ENCODE peak calls at places on chromosomes 11 and 22, in seven cellular contexts. One of them, this sample, is unnamed.

GRCh38 chr11:63862923-63863322 is 24.0 kb downstream of the MARK2 start:
- DNase-seq in IMR-90: no peak
- DNase-seq in AG04450: no peak
- DNase-seq in HepG2: peak
- DNase-seq in AG09309: no peak
- DNase-seq in coronary artery: no peak
- DNase-seq in fibroblast of the aortic adventitia: no peak
- DNase-seq in this sample: peak

GRCh38 chr22:31290494-31291402 is 1.5 kb downstream of the PIK3IP1 start:
- DNase-seq in IMR-90: peak
- DNase-seq in AG04450: peak
- DNase-seq in HepG2: peak
- DNase-seq in AG09309: no peak
- DNase-seq in coronary artery: peak
- DNase-seq in fibroblast of the aortic adventitia: peak
- DNase-seq in this sample: peak

GRCh38 chr11:7098235-7098832 is 9.5 kb downstream of the RBMXL2 start:
- DNase-seq in IMR-90: peak
- DNase-seq in AG04450: no peak
- DNase-seq in HepG2: peak
- DNase-seq in AG09309: peak
- DNase-seq in coronary artery: no peak
- DNase-seq in fibroblast of the aortic adventitia: peak
- DNase-seq in this sample: peak

GRCh38 chr11:27349919-27350318 is 13.1 kb downstream of the CCDC34 start:
- DNase-seq in IMR-90: no peak
- DNase-seq in AG04450: no peak
- DNase-seq in HepG2: peak
- DNase-seq in AG09309: no peak
- DNase-seq in coronary artery: no peak
- DNase-seq in fibroblast of the aortic adventitia: no peak
- DNase-seq in this sample: no peak

GRCh38 chr22:25482868-25483639 is 81.4 kb upstream of the GRK3 start:
- DNase-seq in IMR-90: no peak
- DNase-seq in AG04450: no peak
- DNase-seq in HepG2: no peak
- DNase-seq in AG09309: no peak
- DNase-seq in coronary artery: no peak
- DNase-seq in fibroblast of the aortic adventitia: no peak
- DNase-seq in this sample: no peak

GRCh38 chr22:31896472-31896871 is 47.9 kb upstream of the YWHAH start:
- DNase-seq in IMR-90: no peak
- DNase-seq in AG04450: no peak
- DNase-seq in HepG2: no peak
- DNase-seq in AG09309: no peak
- DNase-seq in coronary artery: no peak
- DNase-seq in fibroblast of the aortic adventitia: no peak
- DNase-seq in this sample: no peak

GRCh38 chr22:31614781-31615480 is 47.1 kb downstream of the PISD start:
- DNase-seq in IMR-90: no peak
- DNase-seq in AG04450: no peak
- DNase-seq in HepG2: no peak
- DNase-seq in AG09309: no peak
- DNase-seq in coronary artery: no peak
- DNase-seq in fibroblast of the aortic adventitia: no peak
- DNase-seq in this sample: no peak

GRCh38 chr11:45078236-45079074 is 68.0 kb upstream of the PRDM11 start:
- DNase-seq in IMR-90: no peak
- DNase-seq in AG04450: no peak
- DNase-seq in HepG2: no peak
- DNase-seq in AG09309: no peak
- DNase-seq in coronary artery: no peak
- DNase-seq in fibroblast of the aortic adventitia: peak
- DNase-seq in this sample: no peak

GRCh38 chr22:46894081-46894671 is 131.7 kb downstream of the TBC1D22A start:
- DNase-seq in IMR-90: peak
- DNase-seq in AG04450: no peak
- DNase-seq in HepG2: no peak
- DNase-seq in AG09309: no peak
- DNase-seq in coronary artery: no peak
- DNase-seq in fibroblast of the aortic adventitia: no peak
- DNase-seq in this sample: no peak

GRCh38 chr11:117072517-117073218 is 25.6 kb downstream of the SIK3 start:
- DNase-seq in IMR-90: peak
- DNase-seq in AG04450: peak
- DNase-seq in HepG2: peak
- DNase-seq in AG09309: peak
- DNase-seq in coronary artery: no peak
- DNase-seq in fibroblast of the aortic adventitia: peak
- DNase-seq in this sample: peak

GRCh38 chr22:44985906-44986527 is 23.8 kb downstream of the PHF21B start:
- DNase-seq in IMR-90: no peak
- DNase-seq in AG04450: no peak
- DNase-seq in HepG2: no peak
- DNase-seq in AG09309: no peak
- DNase-seq in coronary artery: no peak
- DNase-seq in fibroblast of the aortic adventitia: no peak
- DNase-seq in this sample: no peak

GRCh38 chr11:85348945-85349344 is 278.2 kb downstream of the DLG2 start:
- DNase-seq in IMR-90: no peak
- DNase-seq in AG04450: no peak
- DNase-seq in HepG2: no peak
- DNase-seq in AG09309: no peak
- DNase-seq in coronary artery: no peak
- DNase-seq in fibroblast of the aortic adventitia: no peak
- DNase-seq in this sample: no peak

GRCh38 chr11:13781153-13781552 is 112.7 kb downstream of the FAR1 start:
- DNase-seq in IMR-90: no peak
- DNase-seq in AG04450: no peak
- DNase-seq in HepG2: peak
- DNase-seq in AG09309: no peak
- DNase-seq in coronary artery: no peak
- DNase-seq in fibroblast of the aortic adventitia: no peak
- DNase-seq in this sample: no peak

GRCh38 chr11:131867457-131868257 is 497.2 kb downstream of the NTM start:
- DNase-seq in IMR-90: peak
- DNase-seq in AG04450: peak
- DNase-seq in HepG2: peak
- DNase-seq in AG09309: peak
- DNase-seq in coronary artery: no peak
- DNase-seq in fibroblast of the aortic adventitia: peak
- DNase-seq in this sample: peak

GRCh38 chr11:99352642-99353041 is 331.9 kb downstream of the CNTN5 start:
- DNase-seq in IMR-90: no peak
- DNase-seq in AG04450: no peak
- DNase-seq in HepG2: no peak
- DNase-seq in AG09309: no peak
- DNase-seq in coronary artery: no peak
- DNase-seq in fibroblast of the aortic adventitia: no peak
- DNase-seq in this sample: no peak

DNA sequence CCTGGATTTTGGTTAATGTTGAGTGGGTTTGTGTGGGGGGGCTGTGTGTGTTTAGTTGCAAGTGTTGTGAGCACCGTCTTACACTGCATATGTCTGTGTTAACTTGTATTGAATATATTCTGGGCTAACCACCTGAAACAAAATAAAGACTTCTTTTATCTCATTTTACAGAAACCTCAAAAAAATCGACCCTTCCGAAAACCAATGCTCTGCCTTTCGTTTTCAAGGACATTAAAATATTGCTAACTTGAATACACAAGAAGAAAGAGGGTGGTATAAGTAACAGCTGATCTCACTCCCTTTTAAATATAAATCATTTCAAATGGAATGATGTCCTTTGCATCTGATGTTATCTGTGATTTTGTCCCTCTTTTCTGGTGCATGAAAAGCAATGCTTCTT is 192.3 kb upstream of the BLID start:
- DNase-seq in IMR-90: no peak
- DNase-seq in AG04450: no peak
- DNase-seq in HepG2: no peak
- DNase-seq in AG09309: no peak
- DNase-seq in coronary artery: no peak
- DNase-seq in fibroblast of the aortic adventitia: no peak
- DNase-seq in this sample: no peak
- H3K4me3 ChIP-seq in IMR-90: no peak
- H3K4me3 ChIP-seq in AG04450: no peak
- H3K4me3 ChIP-seq in HepG2: no peak
- H3K4me3 ChIP-seq in AG09309: no peak
- H3K4me3 ChIP-seq in coronary artery: no peak
- H3K4me3 ChIP-seq in fibroblast of the aortic adventitia: peak
- H3K4me3 ChIP-seq in this sample: no peak

DNA sequence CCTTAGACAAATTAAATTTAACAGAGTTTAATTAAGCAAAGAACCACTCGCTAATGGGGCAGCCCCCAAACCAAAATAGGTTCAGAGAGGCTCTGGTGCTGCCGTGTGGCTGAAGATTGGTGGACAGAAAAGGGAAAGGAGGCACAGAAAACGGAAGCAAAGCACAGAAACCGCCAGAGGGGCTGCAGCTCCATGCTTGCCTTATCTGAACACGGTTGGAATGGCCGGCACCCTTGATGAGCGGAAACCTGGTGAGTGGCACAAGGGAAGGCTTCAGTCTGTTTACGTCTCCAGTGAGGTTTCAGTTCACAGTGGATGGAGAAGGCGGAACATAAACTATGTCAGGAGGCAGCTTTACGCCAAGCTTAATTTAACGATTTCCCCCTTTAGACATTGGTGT is 5.2 kb upstream of the PRR33 start:
- DNase-seq in IMR-90: no peak
- DNase-seq in AG04450: no peak
- DNase-seq in HepG2: no peak
- DNase-seq in AG09309: no peak
- DNase-seq in coronary artery: no peak
- DNase-seq in fibroblast of the aortic adventitia: no peak
- DNase-seq in this sample: no peak
- TF ChIP-seq CTCF in IMR-90: no peak
- TF ChIP-seq CTCF in AG04450: no peak
- TF ChIP-seq CTCF in HepG2: no peak
- TF ChIP-seq CTCF in AG09309: no peak
- TF ChIP-seq CTCF in coronary artery: no peak
- TF ChIP-seq CTCF in fibroblast of the aortic adventitia: no peak
- TF ChIP-seq CTCF in this sample: no peak

DNA sequence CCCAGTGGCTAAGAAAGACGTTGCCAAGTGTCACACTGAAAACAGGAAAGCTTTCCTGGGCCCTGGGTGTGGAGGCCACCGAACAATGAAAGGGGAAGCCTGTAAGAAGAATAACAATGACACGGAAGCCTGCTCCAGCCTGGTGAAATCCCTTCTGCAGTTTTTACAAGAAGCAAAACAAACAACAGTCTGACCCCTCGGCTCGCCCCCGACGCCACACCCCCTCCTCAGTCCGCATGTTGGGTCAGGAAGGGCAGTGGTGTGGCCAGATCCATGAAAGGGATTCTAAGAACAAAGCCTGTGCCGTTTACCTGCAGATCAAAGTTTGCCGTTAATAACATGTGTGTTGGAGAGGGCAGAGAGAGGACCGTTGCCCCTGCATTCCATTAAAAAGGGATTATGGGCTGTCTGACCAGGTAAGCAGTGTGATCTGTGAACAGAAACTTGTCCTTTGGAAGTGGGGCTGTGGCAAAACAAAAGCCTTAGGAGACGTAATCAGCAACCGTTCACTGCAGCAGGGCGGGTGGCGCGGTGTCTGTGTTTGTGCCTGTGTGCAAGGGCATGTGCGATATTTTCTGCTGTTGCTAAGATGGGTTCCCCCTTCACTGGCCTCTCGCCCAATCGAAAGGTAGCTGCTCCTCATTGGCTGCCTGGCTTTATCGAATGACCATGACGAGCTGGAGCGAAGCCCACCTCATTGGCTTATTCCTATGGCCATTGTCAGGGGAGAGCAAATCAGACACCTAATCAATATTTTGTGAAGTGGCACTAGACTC is 113.8 kb upstream of the BLID start:
- DNase-seq in IMR-90: no peak
- DNase-seq in AG04450: no peak
- DNase-seq in HepG2: peak
- DNase-seq in AG09309: no peak
- DNase-seq in coronary artery: no peak
- DNase-seq in fibroblast of the aortic adventitia: no peak
- DNase-seq in this sample: no peak
- H3K4me3 ChIP-seq in IMR-90: no peak
- H3K4me3 ChIP-seq in AG04450: no peak
- H3K4me3 ChIP-seq in HepG2: peak
- H3K4me3 ChIP-seq in AG09309: no peak
- H3K4me3 ChIP-seq in coronary artery: no peak
- H3K4me3 ChIP-seq in fibroblast of the aortic adventitia: no peak
- H3K4me3 ChIP-seq in this sample: no peak

GRCh38 chr11:35712533-35712932 is 50.0 kb downstream of the TRIM44 start:
- DNase-seq in IMR-90: no peak
- DNase-seq in AG04450: no peak
- DNase-seq in HepG2: no peak
- DNase-seq in AG09309: no peak
- DNase-seq in coronary artery: no peak
- DNase-seq in fibroblast of the aortic adventitia: no peak
- DNase-seq in this sample: no peak

GRCh38 chr11:35714882-35715612 is 52.5 kb downstream of the TRIM44 start:
- DNase-seq in IMR-90: peak
- DNase-seq in AG04450: no peak
- DNase-seq in HepG2: no peak
- DNase-seq in AG09309: peak
- DNase-seq in coronary artery: no peak
- DNase-seq in fibroblast of the aortic adventitia: peak
- DNase-seq in this sample: peak

GRCh38 chr11:35709386-35709785 is 46.8 kb downstream of the TRIM44 start:
- DNase-seq in IMR-90: no peak
- DNase-seq in AG04450: no peak
- DNase-seq in HepG2: no peak
- DNase-seq in AG09309: no peak
- DNase-seq in coronary artery: no peak
- DNase-seq in fibroblast of the aortic adventitia: no peak
- DNase-seq in this sample: no peak

GRCh38 chr11:35711924-35712323 is 49.3 kb downstream of the TRIM44 start:
- DNase-seq in IMR-90: no peak
- DNase-seq in AG04450: no peak
- DNase-seq in HepG2: no peak
- DNase-seq in AG09309: no peak
- DNase-seq in coronary artery: no peak
- DNase-seq in fibroblast of the aortic adventitia: no peak
- DNase-seq in this sample: no peak

DNA sequence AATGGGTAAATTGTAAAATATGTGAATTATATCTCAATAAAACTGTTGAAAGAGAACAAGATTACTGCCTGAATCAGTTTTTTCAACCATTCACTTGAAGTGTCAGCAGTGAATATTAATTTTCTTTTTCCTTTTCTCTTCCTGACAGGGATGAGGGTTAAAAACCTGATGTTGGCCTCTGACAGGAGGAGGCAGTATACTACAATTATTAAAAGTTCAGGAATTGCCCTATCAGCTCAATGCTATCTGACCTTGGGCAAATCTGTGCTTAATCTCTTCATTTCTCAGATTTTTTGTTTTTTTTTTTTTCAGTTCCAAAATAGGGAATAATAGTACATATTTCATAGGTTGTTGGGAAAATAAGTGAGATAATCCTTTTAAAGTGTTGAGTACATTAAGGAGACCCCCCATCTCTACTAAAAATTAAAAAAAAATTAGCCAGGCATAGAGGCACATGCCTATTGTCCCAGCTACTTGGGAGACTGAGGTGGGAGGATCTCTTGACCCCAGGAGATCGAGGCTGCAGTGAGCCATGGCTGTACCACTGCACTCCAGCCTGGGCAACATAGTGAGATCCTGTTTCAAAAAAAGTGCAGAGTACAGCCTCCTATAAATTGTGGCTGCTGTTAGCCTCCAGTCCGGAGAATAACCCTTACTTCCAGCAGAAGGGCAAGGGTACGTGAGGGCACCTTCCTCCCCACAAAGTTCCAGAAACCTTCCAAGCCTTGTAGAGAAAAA is 48.8 kb downstream of the TRIM44 start:
- DNase-seq in IMR-90: no peak
- DNase-seq in AG04450: no peak
- DNase-seq in HepG2: no peak
- DNase-seq in AG09309: no peak
- DNase-seq in coronary artery: no peak
- DNase-seq in fibroblast of the aortic adventitia: no peak
- DNase-seq in this sample: no peak
- TF ChIP-seq CTCF in IMR-90: peak
- TF ChIP-seq CTCF in AG04450: peak
- TF ChIP-seq CTCF in HepG2: no peak
- TF ChIP-seq CTCF in AG09309: no peak
- TF ChIP-seq CTCF in coronary artery: no peak
- TF ChIP-seq CTCF in fibroblast of the aortic adventitia: no peak
- TF ChIP-seq CTCF in this sample: peak